ENCODE peak calls at places on chromosomes 11 and 22, in nine cellular contexts. O is vagina, F is HCT116, M is HL-60, N is sigmoid colon, U is SK-N-SH, Y is breast epithelium, G is GM23338, J is stomach. B is an unnamed sample.

GRCh38 chr11:19951558-19952083 is 208.7 kb downstream of the DBX1 start:
- DNase-seq in O (no peak), F (peak), M (no peak), N (no peak), U (peak), Y (no peak), G (peak), J (no peak), B (peak)

GRCh38 chr11:96470521-96470920 is 80.7 kb downstream of the JRKL start:
- DNase-seq in O (no peak), F (no peak), M (no peak), N (no peak), U (no peak), Y (no peak), G (no peak), J (no peak), B (no peak)

GRCh38 chr11:95330332-95330731 is 99.3 kb upstream of the SESN3 start:
- DNase-seq in O (no peak), F (no peak), M (no peak), N (no peak), U (no peak), Y (no peak), G (no peak), J (no peak), B (no peak)

GRCh38 chr22:27270818-27271510 is 530.6 kb downstream of the MN1 start:
- DNase-seq in O (no peak), F (no peak), M (no peak), N (no peak), U (no peak), Y (no peak), G (no peak), J (no peak), B (no peak)

GRCh38 chr11:92861641-92862040 is 107.8 kb upstream of the MTNR1B start:
- DNase-seq in O (no peak), F (no peak), M (no peak), N (no peak), U (no peak), Y (no peak), G (peak), J (no peak), B (no peak)

GRCh38 chr22:42313804-42314581 is 43.5 kb upstream of the TCF20 start:
- DNase-seq in O (no peak), F (peak), M (peak), N (peak), U (peak), Y (peak), G (peak), J (peak), B (peak)

GRCh38 chr22:27966168-27967064 is 47.4 kb upstream of the PITPNB start:
- DNase-seq in O (no peak), F (no peak), M (no peak), N (no peak), U (no peak), Y (no peak), G (no peak), J (no peak), B (no peak)

GRCh38 chr11:58059011-58059358 is 28.2 kb downstream of the OR6Q1 start:
- DNase-seq in O (no peak), F (no peak), M (no peak), N (no peak), U (no peak), Y (no peak), G (peak), J (no peak), B (no peak)

GRCh38 chr11:64342869-64343739 is 3.1 kb downstream of the CCDC88B start:
- DNase-seq in O (no peak), F (no peak), M (no peak), N (no peak), U (peak), Y (no peak), G (no peak), J (no peak), B (no peak)

GRCh38 chr11:9573054-9573774 is at the start of gene WEE1:
- DNase-seq in O (peak), F (peak), M (peak), N (peak), U (peak), Y (peak), G (peak), J (peak), B (peak)

GRCh38 chr11:120945042-120945441 is 78.9 kb upstream of the TBCEL start:
- DNase-seq in O (no peak), F (no peak), M (no peak), N (no peak), U (no peak), Y (no peak), G (peak), J (no peak), B (no peak)

GRCh38 chr11:62458212-62459002 is 39.6 kb downstream of the SCGB1A1 start:
- DNase-seq in O (no peak), F (no peak), M (no peak), N (no peak), U (no peak), Y (no peak), G (no peak), J (no peak), B (no peak)

GRCh38 chr22:50282361-50283144 is 12.4 kb upstream of the MAPK11 start:
- DNase-seq in O (no peak), F (peak), M (no peak), N (no peak), U (no peak), Y (peak), G (no peak), J (peak), B (no peak)

GRCh38 chr11:444397-445144 is 2.8 kb upstream of the ANO9 start:
- DNase-seq in O (no peak), F (no peak), M (no peak), N (no peak), U (no peak), Y (no peak), G (no peak), J (peak), B (no peak)

GRCh38 chr11:127675602-127676001 is 675.0 kb upstream of the KIRREL3 start:
- DNase-seq in O (no peak), F (no peak), M (no peak), N (no peak), U (no peak), Y (no peak), G (no peak), J (no peak), B (no peak)

GRCh38 chr11:15615412-15616096 is 500.8 kb downstream of the INSC start:
- DNase-seq in O (no peak), F (no peak), M (no peak), N (no peak), U (no peak), Y (no peak), G (peak), J (no peak), B (no peak)

GRCh38 chr11:86244063-86244521 is 461 bp upstream of the EED start:
- DNase-seq in O (no peak), F (peak), M (peak), N (peak), U (peak), Y (peak), G (peak), J (peak), B (no peak)

DNA sequence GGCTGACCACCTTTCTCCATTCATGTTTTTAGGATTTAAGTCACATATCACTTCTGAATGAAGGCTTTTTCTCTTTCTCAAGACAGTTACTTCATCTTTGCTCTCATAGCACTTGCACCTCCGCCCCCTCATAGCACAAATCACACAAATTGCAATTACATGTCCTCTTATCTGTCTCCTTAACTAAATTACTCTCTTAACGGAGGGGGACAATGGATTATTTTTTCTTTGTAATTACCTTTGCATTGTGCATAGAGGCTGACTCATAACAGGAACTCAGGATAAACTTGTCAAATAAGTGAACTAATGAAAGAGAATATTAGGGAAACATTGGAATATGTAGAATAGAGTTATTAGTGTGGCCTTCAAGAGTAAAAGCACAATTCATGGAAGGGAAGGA is 94.7 kb downstream of the MUC15 start:
- DNase-seq in O (no peak), F (no peak), M (no peak), N (no peak), U (no peak), Y (no peak), G (no peak), J (no peak), B (no peak)
- TF ChIP-seq POLR2AphosphoS5 in O (no peak), F (no peak), M (no peak), N (no peak), U (no peak), Y (no peak), G (no peak), J (no peak), B (no peak)

GRCh38 chr22:44408227-44409192 is 89.5 kb downstream of the RTL6 start:
- DNase-seq in O (no peak), F (no peak), M (no peak), N (peak), U (no peak), Y (peak), G (no peak), J (no peak), B (no peak)
- H3K27ac ChIP-seq in O (no peak), F (no peak), M (no peak), N (no peak), U (no peak), Y (no peak), G (no peak), J (no peak), B (no peak)

DNA sequence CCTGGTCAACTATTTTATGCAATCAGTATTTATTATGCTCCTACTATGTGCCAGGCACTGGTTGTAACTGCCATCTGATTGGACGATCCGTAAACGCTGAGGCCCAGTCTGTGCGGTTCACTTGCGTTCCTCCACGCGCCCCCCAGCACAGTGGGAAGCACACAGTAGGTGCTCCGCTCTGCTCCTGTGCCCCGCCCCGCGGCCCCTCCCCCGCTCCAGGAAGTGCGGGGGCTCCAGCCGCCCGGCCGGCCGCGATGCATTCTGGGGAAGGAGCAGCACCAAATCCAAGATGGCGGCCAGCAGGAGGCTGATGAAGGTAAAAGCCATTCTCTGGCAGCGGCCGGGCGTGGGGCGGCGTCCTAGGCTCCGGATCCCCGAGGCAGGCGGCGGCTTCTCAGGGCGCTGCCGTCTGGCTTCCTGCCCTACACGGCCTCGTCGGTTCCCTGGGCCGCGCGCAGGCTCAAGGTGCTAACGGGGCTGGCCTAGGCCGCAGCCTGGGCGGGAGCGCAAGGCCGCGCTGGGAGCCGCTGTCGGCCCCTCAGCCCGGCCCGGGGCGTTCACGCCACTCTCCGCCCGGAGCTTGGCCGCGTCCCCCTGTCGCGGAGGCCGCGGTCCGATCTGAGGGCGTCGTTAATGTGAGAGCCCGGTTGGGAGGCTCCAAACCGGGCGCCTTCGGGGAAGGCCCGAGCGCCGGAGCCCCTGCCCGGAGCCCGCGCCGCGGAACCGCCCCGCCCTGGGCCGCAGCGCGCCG is at the start of gene UBE2L3:
- DNase-seq in O (no peak), F (peak), M (peak), N (peak), U (peak), Y (peak), G (peak), J (peak), B (no peak)
- TF ChIP-seq POLR2AphosphoS5 in O (peak), F (peak), M (peak), N (peak), U (peak), Y (peak), G (peak), J (peak), B (peak)

GRCh38 chr22:39312410-39312809 is 7.0 kb downstream of the RPL3 start:
- DNase-seq in O (no peak), F (no peak), M (no peak), N (no peak), U (no peak), Y (no peak), G (no peak), J (no peak), B (no peak)
- H3K27ac ChIP-seq in O (no peak), F (peak), M (no peak), N (no peak), U (no peak), Y (peak), G (peak), J (no peak), B (peak)

B was measured in Panc1.